ENCODE peak calls at places on chromosome 13, in five cellular contexts. One of them, this sample, is unnamed. For H3K36me3, the result is how much of the 10 kb centered on the place peaks cover.

GRCh38 chr13:80001510-80001842 is 339.4 kb downstream of the SPRY2 start:
- DNase-seq in astrocyte: no peak
- DNase-seq in sigmoid colon: no peak
- DNase-seq in CD8-positive, alpha-beta T cell: no peak
- DNase-seq in aorta: no peak
- DNase-seq in this sample: no peak

GRCh38 chr13:99484405-99484981 is 16.8 kb upstream of the TM9SF2 start:
- DNase-seq in astrocyte: peak
- DNase-seq in sigmoid colon: no peak
- DNase-seq in CD8-positive, alpha-beta T cell: no peak
- DNase-seq in aorta: no peak
- DNase-seq in this sample: no peak

GRCh38 chr13:22112956-22113750 is 442.3 kb downstream of the FGF9 start:
- DNase-seq in astrocyte: no peak
- DNase-seq in sigmoid colon: no peak
- DNase-seq in CD8-positive, alpha-beta T cell: no peak
- DNase-seq in aorta: no peak
- DNase-seq in this sample: no peak

GRCh38 chr13:59823495-59823894 is 340.2 kb downstream of the DIAPH3 start:
- DNase-seq in astrocyte: peak
- DNase-seq in sigmoid colon: no peak
- DNase-seq in CD8-positive, alpha-beta T cell: no peak
- DNase-seq in aorta: no peak
- DNase-seq in this sample: no peak

GRCh38 chr13:100773429-100773828 is 98.8 kb upstream of the TMTC4 start:
- DNase-seq in astrocyte: no peak
- DNase-seq in sigmoid colon: no peak
- DNase-seq in CD8-positive, alpha-beta T cell: no peak
- DNase-seq in aorta: no peak
- DNase-seq in this sample: no peak

GRCh38 chr13:102295316-102296048 is 106.4 kb downstream of the FGF14 start:
- DNase-seq in astrocyte: peak
- DNase-seq in sigmoid colon: no peak
- DNase-seq in CD8-positive, alpha-beta T cell: no peak
- DNase-seq in aorta: no peak
- DNase-seq in this sample: no peak

GRCh38 chr13:40251343-40252032 is 415.0 kb downstream of the FOXO1 start:
- DNase-seq in astrocyte: no peak
- DNase-seq in sigmoid colon: no peak
- DNase-seq in CD8-positive, alpha-beta T cell: no peak
- DNase-seq in aorta: no peak
- DNase-seq in this sample: no peak

GRCh38 chr13:22961835-22962537 is 218.8 kb upstream of the SGCG start:
- DNase-seq in astrocyte: no peak
- DNase-seq in sigmoid colon: no peak
- DNase-seq in CD8-positive, alpha-beta T cell: no peak
- DNase-seq in aorta: no peak
- DNase-seq in this sample: no peak

GRCh38 chr13:101307181-101307701 is 109.1 kb downstream of the NALCN start:
- DNase-seq in astrocyte: peak
- DNase-seq in sigmoid colon: no peak
- DNase-seq in CD8-positive, alpha-beta T cell: no peak
- DNase-seq in aorta: peak
- DNase-seq in this sample: no peak

GRCh38 chr13:80083516-80084085 is 257.3 kb downstream of the SPRY2 start:
- DNase-seq in astrocyte: peak
- DNase-seq in sigmoid colon: no peak
- DNase-seq in CD8-positive, alpha-beta T cell: no peak
- DNase-seq in aorta: no peak
- DNase-seq in this sample: no peak

GRCh38 chr13:112246731-112247470 is 129.3 kb upstream of the SPACA7 start:
- DNase-seq in astrocyte: no peak
- DNase-seq in sigmoid colon: peak
- DNase-seq in CD8-positive, alpha-beta T cell: no peak
- DNase-seq in aorta: no peak
- DNase-seq in this sample: no peak

GRCh38 chr13:51148952-51149573 is 38.0 kb upstream of the C13orf42 start:
- DNase-seq in astrocyte: peak
- DNase-seq in sigmoid colon: no peak
- DNase-seq in CD8-positive, alpha-beta T cell: no peak
- DNase-seq in aorta: no peak
- DNase-seq in this sample: no peak

GRCh38 chr13:60970736-60971135 is 444.9 kb downstream of the PCDH20 start:
- DNase-seq in astrocyte: no peak
- DNase-seq in sigmoid colon: no peak
- DNase-seq in CD8-positive, alpha-beta T cell: no peak
- DNase-seq in aorta: no peak
- DNase-seq in this sample: no peak

GRCh38 chr13:59477011-59477410 is 686.7 kb downstream of the DIAPH3 start:
- DNase-seq in astrocyte: no peak
- DNase-seq in sigmoid colon: no peak
- DNase-seq in CD8-positive, alpha-beta T cell: no peak
- DNase-seq in aorta: no peak
- DNase-seq in this sample: no peak

GRCh38 chr13:51829236-51829899 is 15.6 kb downstream of the TMEM272 start:
- DNase-seq in astrocyte: no peak
- DNase-seq in sigmoid colon: no peak
- DNase-seq in CD8-positive, alpha-beta T cell: no peak
- DNase-seq in aorta: no peak
- DNase-seq in this sample: no peak

GRCh38 chr13:97359181-97360057 is 74.5 kb upstream of the RAP2A start:
- DNase-seq in astrocyte: peak
- DNase-seq in sigmoid colon: peak
- DNase-seq in CD8-positive, alpha-beta T cell: no peak
- DNase-seq in aorta: no peak
- DNase-seq in this sample: peak

GRCh38 chr13:62627226-62627625 is 1211.6 kb upstream of the PCDH20 start:
- DNase-seq in astrocyte: no peak
- DNase-seq in sigmoid colon: no peak
- DNase-seq in CD8-positive, alpha-beta T cell: no peak
- DNase-seq in aorta: no peak
- DNase-seq in this sample: no peak

GRCh38 chr13:28012896-28013295 is 24.4 kb upstream of the URAD start:
- DNase-seq in astrocyte: no peak
- DNase-seq in sigmoid colon: no peak
- DNase-seq in CD8-positive, alpha-beta T cell: no peak
- DNase-seq in aorta: no peak
- DNase-seq in this sample: no peak

GRCh38 chr13:80235559-80236296 is 105.2 kb downstream of the SPRY2 start:
- DNase-seq in astrocyte: peak
- DNase-seq in sigmoid colon: no peak
- DNase-seq in CD8-positive, alpha-beta T cell: no peak
- DNase-seq in aorta: no peak
- DNase-seq in this sample: no peak

GRCh38 chr13:49638416-49639072 is 10.2 kb downstream of the ARL11 start:
- DNase-seq in astrocyte: no peak
- DNase-seq in sigmoid colon: no peak
- DNase-seq in CD8-positive, alpha-beta T cell: no peak
- DNase-seq in aorta: no peak
- DNase-seq in this sample: no peak

GRCh38 chr13:96000069-96000468 is 53.1 kb downstream of the UGGT2 start:
- DNase-seq in astrocyte: no peak
- DNase-seq in sigmoid colon: no peak
- DNase-seq in CD8-positive, alpha-beta T cell: no peak
- DNase-seq in aorta: no peak
- DNase-seq in this sample: no peak

GRCh38 chr13:79477968-79478367 is 3.0 kb upstream of the NDFIP2 start:
- DNase-seq in astrocyte: no peak
- DNase-seq in sigmoid colon: no peak
- DNase-seq in CD8-positive, alpha-beta T cell: no peak
- DNase-seq in aorta: no peak
- DNase-seq in this sample: no peak

GRCh38 chr13:66780814-66781213 is 449.3 kb downstream of the PCDH9 start:
- DNase-seq in astrocyte: peak
- DNase-seq in sigmoid colon: no peak
- DNase-seq in CD8-positive, alpha-beta T cell: no peak
- DNase-seq in aorta: no peak
- DNase-seq in this sample: no peak

GRCh38 chr13:45333251-45333972 is 7.6 kb downstream of the TPT1 start:
- DNase-seq in astrocyte: no peak
- DNase-seq in sigmoid colon: no peak
- DNase-seq in CD8-positive, alpha-beta T cell: no peak
- DNase-seq in aorta: no peak
- DNase-seq in this sample: no peak

GRCh38 chr13:45337395-45337794 is 3.6 kb downstream of the TPT1 start:
- DNase-seq in astrocyte: no peak
- DNase-seq in sigmoid colon: no peak
- DNase-seq in CD8-positive, alpha-beta T cell: no peak
- DNase-seq in aorta: no peak
- DNase-seq in this sample: no peak

GRCh38 chr13:45336025-45336800 is 4.8 kb downstream of the TPT1 start:
- DNase-seq in astrocyte: no peak
- DNase-seq in sigmoid colon: no peak
- DNase-seq in CD8-positive, alpha-beta T cell: no peak
- DNase-seq in aorta: no peak
- DNase-seq in this sample: no peak

GRCh38 chr13:45333973-45334922 is 6.7 kb downstream of the TPT1 start:
- DNase-seq in astrocyte: peak
- DNase-seq in sigmoid colon: no peak
- DNase-seq in CD8-positive, alpha-beta T cell: no peak
- DNase-seq in aorta: no peak
- DNase-seq in this sample: peak

DNA sequence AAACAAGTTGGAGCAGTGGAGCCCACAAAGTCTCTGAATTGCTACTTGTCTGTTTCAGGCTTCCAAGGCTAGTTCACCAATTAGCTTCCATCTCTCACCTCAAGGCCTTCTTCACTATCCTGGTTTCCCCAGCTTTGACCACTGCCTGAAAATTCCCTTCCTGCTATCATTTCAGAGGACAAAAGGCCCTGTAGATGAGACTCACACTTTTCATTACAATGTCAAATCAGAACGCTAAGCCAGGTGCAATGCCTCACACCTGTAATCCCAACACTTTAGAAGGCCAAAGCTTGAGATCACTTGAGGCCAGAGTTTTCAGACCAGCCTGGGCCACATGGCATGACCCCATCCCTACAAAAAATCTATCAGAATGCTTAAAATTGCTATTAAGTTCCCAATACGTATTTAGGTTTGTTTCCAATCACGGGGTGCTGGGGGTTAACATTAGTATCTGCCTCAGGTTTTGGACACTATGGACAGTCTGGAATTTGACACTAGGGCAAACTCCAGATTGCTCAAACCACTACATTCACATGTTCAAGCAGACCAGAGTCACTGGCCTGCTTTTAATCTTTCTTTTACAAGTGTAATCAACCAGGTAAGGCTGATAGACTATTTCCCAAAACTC is 5.5 kb downstream of the TPT1 start:
- DNase-seq in astrocyte: no peak
- DNase-seq in sigmoid colon: no peak
- DNase-seq in CD8-positive, alpha-beta T cell: no peak
- DNase-seq in aorta: no peak
- DNase-seq in this sample: no peak
- H3K4me3 ChIP-seq in astrocyte: no peak
- H3K4me3 ChIP-seq in sigmoid colon: no peak
- H3K4me3 ChIP-seq in CD8-positive, alpha-beta T cell: no peak
- H3K4me3 ChIP-seq in aorta: no peak
- H3K4me3 ChIP-seq in this sample: no peak

GRCh38 chr13:94640676-94641075 is 39.0 kb downstream of the GPR180 start:
- DNase-seq in astrocyte: peak
- DNase-seq in sigmoid colon: no peak
- DNase-seq in CD8-positive, alpha-beta T cell: no peak
- DNase-seq in aorta: no peak
- DNase-seq in this sample: no peak
- H3K27ac ChIP-seq in astrocyte: peak
- H3K27ac ChIP-seq in sigmoid colon: no peak
- H3K27ac ChIP-seq in CD8-positive, alpha-beta T cell: no peak
- H3K27ac ChIP-seq in aorta: no peak
- H3K27ac ChIP-seq in this sample: no peak

GRCh38 chr13:114328034-114328433 is 13.7 kb downstream of the CHAMP1 start:
- DNase-seq in astrocyte: no peak
- DNase-seq in sigmoid colon: no peak
- DNase-seq in CD8-positive, alpha-beta T cell: no peak
- DNase-seq in aorta: no peak
- DNase-seq in this sample: no peak

GRCh38 chr13:114325729-114326128 is 11.4 kb downstream of the CHAMP1 start:
- DNase-seq in astrocyte: no peak
- DNase-seq in sigmoid colon: no peak
- DNase-seq in CD8-positive, alpha-beta T cell: no peak
- DNase-seq in aorta: no peak
- DNase-seq in this sample: no peak

GRCh38 chr13:114323349-114323748 is 9.0 kb downstream of the CHAMP1 start:
- DNase-seq in astrocyte: no peak
- DNase-seq in sigmoid colon: no peak
- DNase-seq in CD8-positive, alpha-beta T cell: no peak
- DNase-seq in aorta: no peak
- DNase-seq in this sample: no peak

GRCh38 chr13:114321256-114321655 is 7.0 kb downstream of the CHAMP1 start:
- DNase-seq in astrocyte: no peak
- DNase-seq in sigmoid colon: no peak
- DNase-seq in CD8-positive, alpha-beta T cell: no peak
- DNase-seq in aorta: no peak
- DNase-seq in this sample: no peak

DNA sequence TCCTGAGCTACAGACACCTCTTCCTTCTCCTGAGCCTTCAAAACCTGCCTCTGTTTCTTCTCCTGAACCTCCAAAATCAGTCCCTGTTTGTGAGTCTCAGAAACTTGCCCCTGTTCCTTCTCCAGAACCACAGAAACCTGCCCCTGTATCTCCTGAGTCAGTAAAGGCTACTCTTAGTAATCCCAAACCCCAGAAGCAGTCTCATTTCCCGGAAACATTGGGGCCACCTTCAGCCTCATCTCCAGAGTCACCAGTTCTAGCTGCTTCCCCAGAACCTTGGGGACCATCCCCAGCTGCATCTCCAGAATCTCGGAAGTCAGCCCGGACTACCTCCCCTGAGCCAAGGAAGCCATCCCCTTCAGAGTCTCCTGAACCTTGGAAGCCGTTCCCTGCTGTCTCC is 10.0 kb downstream of the CHAMP1 start:
- DNase-seq in astrocyte: no peak
- DNase-seq in sigmoid colon: no peak
- DNase-seq in CD8-positive, alpha-beta T cell: no peak
- DNase-seq in aorta: no peak
- DNase-seq in this sample: no peak
- H3K36me3 ChIP-seq in astrocyte: under half
- H3K36me3 ChIP-seq in sigmoid colon: under half
- H3K36me3 ChIP-seq in CD8-positive, alpha-beta T cell: under half
- H3K36me3 ChIP-seq in aorta: under half
- H3K36me3 ChIP-seq in this sample: under half

GRCh38 chr13:20191311-20191901 is 1.3 kb downstream of the GJB2 start:
- DNase-seq in astrocyte: no peak
- DNase-seq in sigmoid colon: no peak
- DNase-seq in CD8-positive, alpha-beta T cell: no peak
- DNase-seq in aorta: no peak
- DNase-seq in this sample: no peak
- H3K4me3 ChIP-seq in astrocyte: no peak
- H3K4me3 ChIP-seq in sigmoid colon: no peak
- H3K4me3 ChIP-seq in CD8-positive, alpha-beta T cell: no peak
- H3K4me3 ChIP-seq in aorta: no peak
- H3K4me3 ChIP-seq in this sample: no peak

DNA sequence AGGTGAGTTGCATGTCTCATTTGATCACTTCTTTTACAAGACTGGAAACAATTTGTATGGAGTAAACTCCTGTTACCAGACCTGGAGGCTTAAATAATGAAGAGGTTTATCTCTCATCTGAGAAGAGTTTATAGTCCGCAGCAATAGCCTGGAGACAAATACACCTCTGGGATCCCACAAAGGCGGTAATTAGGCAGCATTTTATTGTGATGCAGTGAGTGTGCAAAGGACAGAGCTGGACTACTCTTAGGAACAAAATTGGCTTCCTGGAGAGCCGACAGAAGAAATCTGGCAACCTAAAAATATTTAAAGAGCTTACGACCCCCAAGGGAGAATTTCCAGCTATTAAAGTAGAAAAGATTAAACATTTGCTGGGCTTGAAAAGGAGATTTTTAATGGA is 11.8 kb upstream of the KATNAL1 start:
- DNase-seq in astrocyte: no peak
- DNase-seq in sigmoid colon: no peak
- DNase-seq in CD8-positive, alpha-beta T cell: no peak
- DNase-seq in aorta: no peak
- DNase-seq in this sample: no peak
- H3K27ac ChIP-seq in astrocyte: no peak
- H3K27ac ChIP-seq in sigmoid colon: no peak
- H3K27ac ChIP-seq in CD8-positive, alpha-beta T cell: no peak
- H3K27ac ChIP-seq in aorta: no peak
- H3K27ac ChIP-seq in this sample: no peak